ENCODE peak calls at places on chromosomes 4 and X, in six cellular contexts. I is IMR-90, X is SK-N-SH, A is K562, J is HepG2, M is GM12878. O is an unnamed sample.
A peak's percentile ranks its signal among the peaks of the same experiment; 100 is the strongest.

GRCh38 chrX:32877592-32877991 is 333.8 kb downstream of the DMD start:
- DNase-seq in I (peak; percentile 41), X (no peak), A (no peak), J (no peak), M (no peak), O (no peak)

GRCh38 chrX:83819304-83819703 is 41.6 kb upstream of the CYLC1 start:
- DNase-seq in I (no peak), X (no peak), A (no peak), J (no peak), M (no peak), O (no peak)

GRCh38 chrX:67536564-67536963 is 7.3 kb upstream of the AR start:
- DNase-seq in I (no peak), X (no peak), A (no peak), J (no peak), M (no peak), O (no peak)

GRCh38 chr4:112173593-112174559 is 28.6 kb downstream of the FAM241A start:
- DNase-seq in I (no peak), X (no peak), A (no peak), J (no peak), M (no peak), O (no peak)

GRCh38 chrX:53440631-53441517 is 6.7 kb upstream of the HSD17B10 start:
- DNase-seq in I (peak; percentile 34), X (peak; percentile 27), A (no peak), J (peak; percentile 20), M (no peak), O (peak; percentile 37)

GRCh38 chr4:187417761-187418160 is 577.8 kb upstream of the ZFP42 start:
- DNase-seq in I (no peak), X (no peak), A (no peak), J (no peak), M (no peak), O (no peak)

GRCh38 chr4:26568446-26568994 is 15.4 kb upstream of the TBC1D19 start:
- DNase-seq in I (peak; percentile 95), X (no peak), A (no peak), J (no peak), M (no peak), O (no peak)

GRCh38 chrX:39648548-39649254 is 449.1 kb downstream of the BCOR start:
- DNase-seq in I (no peak), X (no peak), A (no peak), J (no peak), M (no peak), O (no peak)

GRCh38 chrX:129622757-129623301 is 31.9 kb downstream of the APLN start:
- DNase-seq in I (peak; percentile 57), X (no peak), A (no peak), J (no peak), M (no peak), O (no peak)

GRCh38 chr4:7383251-7383650 is 51.5 kb downstream of the PSAPL1 start:
- DNase-seq in I (no peak), X (peak; percentile 20), A (no peak), J (no peak), M (no peak), O (no peak)

GRCh38 chr4:160044693-160045092 is 941.8 kb downstream of the RAPGEF2 start:
- DNase-seq in I (no peak), X (no peak), A (no peak), J (no peak), M (peak; percentile 7), O (no peak)

GRCh38 chr4:188714907-188715306 is 575.7 kb downstream of the TRIML1 start:
- DNase-seq in I (peak; percentile 83), X (no peak), A (no peak), J (no peak), M (no peak), O (no peak)

GRCh38 chr4:150972592-150972991 is 42.5 kb downstream of the LRBA start:
- DNase-seq in I (peak; percentile 32), X (no peak), A (no peak), J (no peak), M (no peak), O (no peak)

GRCh38 chrX:14916017-14916674 is 42.9 kb downstream of the MOSPD2 start:
- DNase-seq in I (peak; percentile 81), X (no peak), A (no peak), J (no peak), M (no peak), O (no peak)

GRCh38 chrX:42093756-42094155 is 170.4 kb upstream of the CASK start:
- DNase-seq in I (peak; percentile 40), X (no peak), A (no peak), J (no peak), M (peak; percentile 43), O (no peak)

GRCh38 chr4:57168986-57169385 is 58.8 kb upstream of the IGFBP7 start:
- DNase-seq in I (no peak), X (no peak), A (no peak), J (no peak), M (no peak), O (no peak)

GRCh38 chr4:15240764-15241163 is 187.1 kb upstream of the C1QTNF7 start:
- DNase-seq in I (peak; percentile 61), X (no peak), A (no peak), J (no peak), M (no peak), O (no peak)

GRCh38 chr4:128906581-128906980 is 97.1 kb downstream of the JADE1 start:
- DNase-seq in I (no peak), X (no peak), A (no peak), J (no peak), M (no peak), O (no peak)

GRCh38 chr4:95296052-95296451 is 252.7 kb downstream of the UNC5C start:
- DNase-seq in I (no peak), X (no peak), A (no peak), J (no peak), M (no peak), O (no peak)

GRCh38 chr4:95290702-95291101 is 258.1 kb downstream of the UNC5C start:
- DNase-seq in I (no peak), X (no peak), A (no peak), J (no peak), M (no peak), O (no peak)

GRCh38 chr4:95294291-95294690 is 254.5 kb downstream of the UNC5C start:
- DNase-seq in I (no peak), X (no peak), A (no peak), J (no peak), M (no peak), O (no peak)

GRCh38 chr4:95289028-95289634 is 259.6 kb downstream of the UNC5C start:
- DNase-seq in I (peak; percentile 16), X (no peak), A (peak; percentile 75), J (no peak), M (no peak), O (peak; percentile 44)

GRCh38 chr4:95293014-95293413 is 255.8 kb downstream of the UNC5C start:
- DNase-seq in I (no peak), X (no peak), A (no peak), J (no peak), M (no peak), O (no peak)
- TF ChIP-seq SMC3 in I (no peak), X (no peak), A (no peak), J (no peak), M (no peak), O (no peak)

GRCh38 chr4:74531952-74532794 is 87.2 kb downstream of the AREG start:
- DNase-seq in I (peak; percentile 87), X (peak; percentile 0), A (peak; percentile 63), J (peak; percentile 75), M (peak; percentile 8), O (peak; percentile 35)
- TF ChIP-seq SMC3 in I (peak; percentile 80), X (peak; percentile 27), A (peak; percentile 79), J (peak; percentile 79), M (peak; percentile 72), O (peak; percentile 74)

GRCh38 chrX:18252644-18253359 is 32.1 kb upstream of the BEND2 start:
- DNase-seq in I (peak; percentile 9), X (no peak), A (no peak), J (no peak), M (no peak), O (no peak)
- TF ChIP-seq SMC3 in I (no peak), X (no peak), A (no peak), J (no peak), M (no peak), O (no peak)

GRCh38 chrX:151904989-151905388 is 7.7 kb upstream of the MAGEA4 start:
- DNase-seq in I (no peak), X (no peak), A (no peak), J (no peak), M (no peak), O (no peak)

GRCh38 chrX:151901821-151902220 is 10.9 kb upstream of the MAGEA4 start:
- DNase-seq in I (no peak), X (no peak), A (no peak), J (no peak), M (no peak), O (no peak)

GRCh38 chrX:151896734-151897474 is 15.8 kb upstream of the MAGEA4 start:
- DNase-seq in I (peak; percentile 20), X (no peak), A (no peak), J (no peak), M (no peak), O (no peak)

GRCh38 chrX:151902813-151903591 is 9.7 kb upstream of the MAGEA4 start:
- DNase-seq in I (peak; percentile 66), X (no peak), A (no peak), J (peak; percentile 2), M (no peak), O (peak; percentile 59)

GRCh38 chrX:151899622-151900021 is 13.1 kb upstream of the MAGEA4 start:
- DNase-seq in I (peak; percentile 1), X (no peak), A (no peak), J (no peak), M (no peak), O (no peak)
- TF ChIP-seq SMC3 in I (no peak), X (no peak), A (no peak), J (no peak), M (no peak), O (no peak)

GRCh38 chr4:10639100-10639499 is 45.5 kb downstream of the CLNK start:
- DNase-seq in I (no peak), X (no peak), A (no peak), J (no peak), M (no peak), O (no peak)
- TF ChIP-seq SMC3 in I (no peak), X (no peak), A (no peak), J (no peak), M (no peak), O (no peak)

DNA sequence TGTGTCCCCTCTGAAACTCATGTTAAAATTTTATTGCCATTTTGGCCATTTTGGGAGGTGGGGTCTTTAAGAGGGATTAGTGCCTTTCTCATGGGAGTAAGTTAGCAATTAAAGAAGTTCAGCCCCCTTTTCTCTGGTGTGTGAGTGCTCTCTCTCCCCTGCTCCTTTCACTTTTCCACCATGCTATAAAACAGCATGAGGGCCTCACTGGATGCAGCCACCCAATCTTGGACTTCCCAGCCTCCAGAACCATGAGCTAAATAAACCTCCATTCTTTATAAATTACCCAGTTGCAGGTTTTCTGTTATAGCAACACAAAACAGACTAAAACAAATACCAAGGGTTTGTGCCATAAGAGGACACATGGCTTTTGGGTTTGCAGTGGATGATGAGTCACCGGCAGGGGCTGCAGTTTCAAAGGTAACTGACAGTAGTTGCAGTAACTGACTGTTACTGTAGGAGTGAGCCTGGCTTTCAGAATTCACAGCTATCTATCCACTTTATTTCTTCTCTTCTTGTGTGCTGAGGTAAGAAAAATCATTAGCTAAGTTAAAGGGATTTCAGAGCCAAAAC is 121.5 kb downstream of the PPEF1 start:
- DNase-seq in I (no peak), X (no peak), A (peak; percentile 9), J (peak; percentile 28), M (no peak), O (no peak)
- TF ChIP-seq SMC3 in I (no peak), X (no peak), A (no peak), J (no peak), M (no peak), O (no peak)

O was measured in A549.